ENCODE peak calls at places on chromosomes 7 and 10, in five cellular contexts. O is A549, S is mesothelial cell of epicardium, U is transverse colon, E is mucosa of descending colon. W is an unnamed sample.

GRCh38 chr10:131980321-131980720 is 1.4 kb downstream of the BNIP3 start:
- DNase-seq in O (no peak), S (no peak), U (no peak), E (no peak), W (no peak)

GRCh38 chr7:23685770-23686169 is 5.8 kb downstream of the FAM221A start:
- DNase-seq in O (no peak), S (no peak), U (no peak), E (peak), W (no peak)

GRCh38 chr7:51228386-51228958 is 88.1 kb downstream of the COBL start:
- DNase-seq in O (no peak), S (no peak), U (no peak), E (no peak), W (no peak)

GRCh38 chr10:5490698-5491464 is 8.5 kb downstream of the CALML5 start:
- DNase-seq in O (no peak), S (no peak), U (no peak), E (no peak), W (no peak)

GRCh38 chr10:97713351-97713827 is at the start of gene MARVELD1:
- DNase-seq in O (peak), S (peak), U (peak), E (peak), W (peak)

GRCh38 chr7:119935418-119936025 is 337.5 kb upstream of the KCND2 start:
- DNase-seq in O (no peak), S (no peak), U (no peak), E (no peak), W (no peak)

GRCh38 chr7:115805458-115805857 is 225.1 kb downstream of the TFEC start:
- DNase-seq in O (no peak), S (no peak), U (no peak), E (no peak), W (no peak)

GRCh38 chr10:101709359-101710063 is 14.5 kb upstream of the FBXW4 start:
- DNase-seq in O (no peak), S (no peak), U (no peak), E (no peak), W (no peak)

GRCh38 chr10:7891634-7892033 is 73.3 kb downstream of the TAF3 start:
- DNase-seq in O (no peak), S (no peak), U (no peak), E (no peak), W (no peak)

GRCh38 chr10:124574456-124575070 is 112.9 kb downstream of the LHPP start:
- DNase-seq in O (no peak), S (no peak), U (no peak), E (no peak), W (no peak)

GRCh38 chr7:157542669-157543021 is 205.8 kb downstream of the DNAJB6 start:
- DNase-seq in O (no peak), S (no peak), U (no peak), E (no peak), W (no peak)

GRCh38 chr7:73991522-73992103 is 36.4 kb upstream of the ELN start:
- DNase-seq in O (no peak), S (no peak), U (no peak), E (no peak), W (no peak)

GRCh38 chr7:16356241-16356958 is 64.9 kb downstream of the CRPPA start:
- DNase-seq in O (no peak), S (no peak), U (no peak), E (no peak), W (no peak)

GRCh38 chr10:128274938-128275337 is 148.7 kb upstream of the MKI67 start:
- DNase-seq in O (no peak), S (no peak), U (no peak), E (peak), W (no peak)

GRCh38 chr7:114653391-114654088 is 238.9 kb downstream of the FOXP2 start:
- DNase-seq in O (no peak), S (no peak), U (no peak), E (no peak), W (no peak)

GRCh38 chr10:69018613-69019012 is 30.0 kb downstream of the KIFBP start:
- DNase-seq in O (no peak), S (no peak), U (no peak), E (no peak), W (no peak)

GRCh38 chr10:89373916-89374711 is 3.7 kb upstream of the IFIT1B start:
- DNase-seq in O (no peak), S (no peak), U (peak), E (peak), W (no peak)

GRCh38 chr7:4683884-4684565 is 1.9 kb downstream of the FOXK1 start:
- DNase-seq in O (no peak), S (no peak), U (peak), E (peak), W (no peak)

GRCh38 chr10:121928528-121928884 is 675 bp upstream of the ATE1 start:
- DNase-seq in O (no peak), S (no peak), U (no peak), E (peak), W (no peak)

GRCh38 chr10:101613646-101614045 is 25.5 kb downstream of the DPCD start:
- DNase-seq in O (no peak), S (no peak), U (no peak), E (no peak), W (no peak)

GRCh38 chr7:116271980-116272886 is 61.9 kb downstream of the TES start:
- DNase-seq in O (peak), S (no peak), U (peak), E (peak), W (no peak)

GRCh38 chr7:100583132-100584045 is 2.5 kb downstream of the LRCH4 start:
- DNase-seq in O (no peak), S (no peak), U (peak), E (peak), W (peak)

GRCh38 chr7:117592011-117592635 is 112.3 kb downstream of the CFTR start:
- DNase-seq in O (no peak), S (no peak), U (no peak), E (no peak), W (no peak)

GRCh38 chr10:31458974-31459373 is 140.0 kb downstream of the ZEB1 start:
- DNase-seq in O (no peak), S (no peak), U (no peak), E (no peak), W (no peak)

GRCh38 chr7:2663121-2663886 is 24.7 kb upstream of the AMZ1 start:
- DNase-seq in O (no peak), S (no peak), U (no peak), E (no peak), W (no peak)
- TF ChIP-seq CTCF in O (no peak), S (no peak), U (no peak), E (no peak), W (no peak)

DNA sequence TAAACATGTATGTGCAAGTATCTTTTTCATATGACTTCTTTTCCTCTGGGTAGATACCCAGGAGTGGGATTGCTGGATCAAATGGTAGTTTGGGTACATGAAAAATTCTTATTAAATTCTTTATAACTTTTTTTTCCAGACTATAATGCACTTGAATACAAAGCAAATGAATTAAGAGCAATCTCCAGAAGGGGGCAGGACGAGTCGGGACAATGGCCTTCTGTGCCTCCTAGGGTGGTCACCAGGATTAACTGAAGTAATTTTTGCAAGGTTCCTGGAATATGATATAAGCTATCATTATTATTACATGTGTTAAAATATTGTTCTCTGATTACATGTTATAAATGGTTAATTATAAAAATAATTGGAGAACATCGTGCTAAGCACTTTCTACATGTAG is 127.2 kb downstream of the PPP1R17 start:
- DNase-seq in O (peak), S (no peak), U (no peak), E (peak), W (peak)
- TF ChIP-seq CTCF in O (peak), S (no peak), U (no peak), E (no peak), W (no peak)

GRCh38 chr7:40199076-40199802 is 64.4 kb downstream of the SUGCT start:
- DNase-seq in O (no peak), S (no peak), U (no peak), E (no peak), W (no peak)
- TF ChIP-seq CTCF in O (peak), S (no peak), U (no peak), E (no peak), W (peak)

GRCh38 chr7:27605689-27606269 is 56.9 kb downstream of the HIBADH start:
- DNase-seq in O (peak), S (no peak), U (no peak), E (peak), W (peak)
- TF ChIP-seq CTCF in O (peak), S (peak), U (peak), E (no peak), W (peak)

GRCh38 chr7:45407730-45408406 is 166.3 kb upstream of the ADCY1 start:
- DNase-seq in O (no peak), S (no peak), U (no peak), E (no peak), W (peak)
- TF ChIP-seq CTCF in O (no peak), S (no peak), U (no peak), E (no peak), W (peak)